ENCODE peak calls at places on chromosome 6, in eight cellular contexts. J is H1, P is MM.1S, Q is lower lobe of right lung, T is PC-3, X is psoas muscle, M is heart left ventricle, N is hepatocyte. A is an unnamed sample.
A peak's percentile ranks its signal among the peaks of the same experiment; 100 is the strongest.

GRCh38 chr6:153625089-153625488 is 414.0 kb upstream of the OPRM1 start:
- DNase-seq in J (no peak), P (no peak), Q (no peak), T (no peak), X (no peak), M (no peak), N (peak; percentile 73), A (no peak)

GRCh38 chr6:148457137-148457842 is 114.7 kb downstream of the SASH1 start:
- DNase-seq in J (no peak), P (no peak), Q (no peak), T (peak; percentile 43), X (no peak), M (no peak), N (no peak), A (no peak)

GRCh38 chr6:151052021-151052646 is 186.6 kb downstream of the MTHFD1L start:
- DNase-seq in J (no peak), P (no peak), Q (no peak), T (peak; percentile 37), X (no peak), M (no peak), N (no peak), A (no peak)

GRCh38 chr6:139927236-139927635 is 552.8 kb upstream of the CITED2 start:
- DNase-seq in J (no peak), P (no peak), Q (no peak), T (peak; percentile 20), X (no peak), M (no peak), N (no peak), A (no peak)

GRCh38 chr6:87714093-87714809 is 12.2 kb upstream of the AKIRIN2 start:
- DNase-seq in J (peak; percentile 30), P (no peak), Q (no peak), T (peak; percentile 67), X (no peak), M (no peak), N (no peak), A (no peak)

GRCh38 chr6:28011716-28012115 is 54.7 kb downstream of the OR2B6 start:
- DNase-seq in J (no peak), P (no peak), Q (no peak), T (no peak), X (no peak), M (no peak), N (no peak), A (no peak)

GRCh38 chr6:135182120-135182992 is 1.2 kb downstream of the MYB start:
- DNase-seq in J (peak; percentile 66), P (peak; percentile 50), Q (peak; percentile 64), T (peak; percentile 12), X (peak; percentile 56), M (no peak), N (peak; percentile 28), A (peak; percentile 75)

GRCh38 chr6:107491059-107491609 is 1.2 kb downstream of the SOBP start:
- DNase-seq in J (peak; percentile 79), P (no peak), Q (peak; percentile 63), T (no peak), X (peak; percentile 88), M (peak; percentile 89), N (peak; percentile 69), A (peak; percentile 78)

GRCh38 chr6:165478581-165478980 is 169.2 kb upstream of the C6orf118 start:
- DNase-seq in J (no peak), P (no peak), Q (no peak), T (no peak), X (no peak), M (no peak), N (no peak), A (no peak)

GRCh38 chr6:77638129-77638830 is 14.6 kb upstream of the MEI4 start:
- DNase-seq in J (no peak), P (no peak), Q (no peak), T (no peak), X (no peak), M (no peak), N (no peak), A (no peak)

DNA sequence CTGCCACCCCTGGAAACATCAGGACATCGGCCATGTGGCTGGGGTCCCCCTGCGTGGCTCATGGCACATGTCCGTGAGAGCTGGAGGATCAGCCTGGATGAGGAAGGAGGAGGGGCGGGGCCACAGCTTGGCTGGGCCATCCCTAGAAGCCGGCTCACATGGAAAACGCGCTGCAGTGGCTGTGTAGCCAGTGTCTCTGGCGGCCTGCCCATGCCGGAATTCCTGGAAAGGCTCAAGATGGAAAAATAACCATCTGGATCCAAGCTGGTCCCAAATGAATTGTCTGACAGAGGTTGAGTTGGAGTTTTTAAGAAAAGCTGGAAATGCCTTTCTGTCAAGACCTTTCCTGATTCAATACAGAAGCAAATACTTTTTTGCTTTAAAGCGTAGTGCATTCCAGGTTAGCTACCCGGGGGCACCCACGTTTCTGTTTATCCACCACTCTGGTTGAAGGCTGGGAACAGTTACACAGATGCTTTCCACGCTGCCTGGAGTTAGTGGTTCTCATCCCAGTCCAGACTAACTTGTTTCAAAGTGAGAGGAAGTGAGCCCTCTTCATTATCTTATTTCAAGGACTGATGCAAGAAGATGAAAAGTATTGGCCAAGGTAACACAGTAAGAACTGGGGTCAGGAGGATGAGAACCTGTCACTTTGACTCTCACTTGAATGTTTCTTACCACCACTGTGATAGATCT is 99.0 kb downstream of the GMPR start:
- DNase-seq in J (no peak), P (no peak), Q (peak; percentile 78), T (no peak), X (peak; percentile 95), M (peak; percentile 97), N (peak; percentile 85), A (peak; percentile 79)
- H3K4me1 ChIP-seq in J (no peaks in the 10 kb centered on the region), P (no peaks in the 10 kb centered on the region), Q (peaks cover 49% of the 10 kb centered on the region), T (peaks cover 44% of the 10 kb centered on the region), X (peaks cover 75% of the 10 kb centered on the region), M (peaks cover 35% of the 10 kb centered on the region), N (peaks cover 14% of the 10 kb centered on the region), A (peaks cover 40% of the 10 kb centered on the region)

DNA sequence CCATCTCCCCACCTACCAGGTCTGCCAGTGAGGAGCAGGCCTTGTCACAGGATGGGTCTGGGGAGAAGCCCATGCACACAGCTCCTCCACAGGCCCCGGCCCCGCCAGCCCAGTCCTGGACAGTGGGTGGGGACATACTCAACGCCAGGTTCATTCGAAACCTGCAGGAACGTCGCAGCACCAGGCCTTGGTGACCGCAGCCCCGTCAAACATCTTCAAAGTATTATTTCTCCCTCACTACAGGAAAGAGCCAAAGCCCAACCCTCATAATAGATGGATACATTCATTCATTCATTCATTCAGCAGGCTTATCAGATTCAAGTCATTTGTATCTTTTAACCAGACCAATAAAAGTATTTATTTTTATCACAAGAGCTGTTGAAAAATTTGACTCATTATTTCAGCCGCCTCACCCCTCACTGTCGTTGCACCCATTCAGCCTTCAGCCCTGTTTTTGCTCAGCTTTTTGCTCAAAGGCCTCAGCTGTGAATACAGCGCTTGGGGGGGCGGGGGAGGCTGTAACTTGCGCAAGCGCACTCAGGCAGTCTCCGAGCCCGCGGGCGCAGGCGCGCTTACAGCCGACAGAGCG is 389 bp upstream of the C6orf136 start:
- DNase-seq in J (peak; percentile 47), P (no peak), Q (peak; percentile 97), T (no peak), X (peak; percentile 97), M (peak; percentile 96), N (peak; percentile 35), A (no peak)
- H3K4me3 ChIP-seq in J (peak overlapping the region; percentile 74), P (peak overlapping the region; percentile 48), Q (peak overlapping the region; percentile 95), T (peak overlapping the region; percentile 47), X (peak overlapping the region; percentile 98), M (peak overlapping the region; percentile 97), N (peak overlapping the region; percentile 27), A (peak overlapping the region; percentile 98)

GRCh38 chr6:33278810-33279209 is 1.9 kb downstream of the B3GALT4 start:
- DNase-seq in J (no peak), P (no peak), Q (no peak), T (no peak), X (no peak), M (no peak), N (no peak), A (no peak)

GRCh38 chr6:33278392-33278741 is 1.4 kb downstream of the B3GALT4 start:
- DNase-seq in J (no peak), P (no peak), Q (no peak), T (no peak), X (no peak), M (no peak), N (no peak), A (no peak)

GRCh38 chr6:33276864-33277662 is at the start of gene B3GALT4:
- DNase-seq in J (peak; percentile 89), P (no peak), Q (peak; percentile 85), T (peak; percentile 92), X (peak; percentile 85), M (peak; percentile 86), N (peak; percentile 88), A (peak; percentile 90)

GRCh38 chr6:33276581-33276863 is 401 bp upstream of the B3GALT4 start:
- DNase-seq in J (no peak), P (no peak), Q (no peak), T (no peak), X (no peak), M (no peak), N (no peak), A (no peak)

GRCh38 chr6:33277663-33278391 is 904 bp downstream of the B3GALT4 start:
- DNase-seq in J (peak; percentile 65), P (no peak), Q (no peak), T (no peak), X (peak; percentile 55), M (no peak), N (peak; percentile 32), A (no peak)
- TF ChIP-seq CTCF in J (no peak), P (no peak), Q (no peak), T (peak; percentile 24), X (no peak), M (no peak), N (no peak), A (no peak)

GRCh38 chr6:132414332-132414731 is 13.1 kb upstream of the MOXD1 start:
- DNase-seq in J (no peak), P (no peak), Q (no peak), T (no peak), X (no peak), M (no peak), N (no peak), A (no peak)
- H3K4me1 ChIP-seq in J (no peaks in the 10 kb centered on the region), P (no peaks in the 10 kb centered on the region), Q (no peaks in the 10 kb centered on the region), T (no peaks in the 10 kb centered on the region), X (no peaks in the 10 kb centered on the region), M (no peaks in the 10 kb centered on the region), N (no peaks in the 10 kb centered on the region), A (no peaks in the 10 kb centered on the region)

GRCh38 chr6:111602481-111603404 is 2.9 kb downstream of the TRAF3IP2 start:
- DNase-seq in J (no peak), P (no peak), Q (no peak), T (no peak), X (peak; percentile 88), M (peak; percentile 87), N (peak; percentile 62), A (no peak)
- H3K4me3 ChIP-seq in J (no peak overlapping the region), P (no peak overlapping the region), Q (peak overlapping the region; percentile 61), T (peak overlapping the region; percentile 89), X (peak overlapping the region; percentile 78), M (peak overlapping the region; percentile 3), N (no peak overlapping the region), A (peak overlapping the region; percentile 68)

GRCh38 chr6:31901953-31902643 is at the start of gene ZBTB12:
- DNase-seq in J (peak; percentile 93), P (peak; percentile 92), Q (peak; percentile 93), T (peak; percentile 96), X (peak; percentile 93), M (peak; percentile 93), N (peak; percentile 98), A (peak; percentile 96)
- TF ChIP-seq CTCF in J (no peak), P (no peak), Q (peak; percentile 6), T (no peak), X (no peak), M (no peak), N (no peak), A (no peak)